ENCODE peak calls at places on chromosomes 4 and X, in seven cellular contexts. X is IMR-90; N is Peyer's patch; K is endothelial cell of umbilical vein; O is CD8-positive, alpha-beta memory T cell; E is fibroblast of lung; Y is dorsolateral prefrontal cortex. U is an unnamed sample.

GRCh38 chrX:57906790-57907189 is 3.5 kb downstream of the ZXDA start:
- DNase-seq in X (peak; percentile 61), N (no peak), K (peak; percentile 71), O (no peak), E (peak; percentile 47), Y (no peak), U (peak; percentile 21)

GRCh38 chr4:136369073-136369472 is 1163.2 kb downstream of the PCDH18 start:
- DNase-seq in X (peak; percentile 26), N (no peak), K (peak; percentile 94), O (no peak), E (peak; percentile 16), Y (no peak), U (no peak)

GRCh38 chrX:18701621-18702361 is 5.7 kb upstream of the PPEF1 start:
- DNase-seq in X (peak; percentile 9), N (no peak), K (peak; percentile 78), O (no peak), E (peak; percentile 45), Y (no peak), U (peak; percentile 40)

GRCh38 chrX:50827996-50828395 is 14.0 kb upstream of the SHROOM4 start:
- DNase-seq in X (peak; percentile 55), N (no peak), K (peak; percentile 12), O (no peak), E (no peak), Y (no peak), U (no peak)

GRCh38 chr4:140930556-140930955 is 174.4 kb upstream of the TBC1D9 start:
- DNase-seq in X (no peak), N (no peak), K (no peak), O (no peak), E (no peak), Y (peak; percentile 73), U (no peak)

GRCh38 chr4:187380181-187380581 is 615.4 kb upstream of the ZFP42 start:
- DNase-seq in X (peak; percentile 15), N (peak; percentile 54), K (no peak), O (no peak), E (peak; percentile 6), Y (no peak), U (peak; percentile 4)

GRCh38 chr4:145131848-145132247 is 33.7 kb downstream of the ABCE1 start:
- DNase-seq in X (no peak), N (no peak), K (no peak), O (no peak), E (no peak), Y (no peak), U (no peak)

GRCh38 chr4:100299019-100299418 is 108.8 kb upstream of the DDIT4L start:
- DNase-seq in X (peak; percentile 96), N (no peak), K (peak; percentile 87), O (no peak), E (peak; percentile 96), Y (no peak), U (peak; percentile 93)

GRCh38 chr4:80322716-80323115 is 12.8 kb upstream of the CFAP299 start:
- DNase-seq in X (peak; percentile 68), N (no peak), K (peak; percentile 24), O (no peak), E (peak; percentile 63), Y (no peak), U (peak; percentile 59)

GRCh38 chr4:11011249-11011648 is 326.7 kb upstream of the CLNK start:
- DNase-seq in X (no peak), N (no peak), K (no peak), O (no peak), E (no peak), Y (no peak), U (no peak)

GRCh38 chr4:38071801-38072567 is 111.8 kb downstream of the PTTG2 start:
- DNase-seq in X (peak; percentile 44), N (no peak), K (no peak), O (no peak), E (peak; percentile 73), Y (no peak), U (no peak)

GRCh38 chrX:48802813-48803261 is 970 bp downstream of the HDAC6 start:
- DNase-seq in X (no peak), N (no peak), K (peak; percentile 0), O (no peak), E (no peak), Y (no peak), U (no peak)

GRCh38 chr4:123856689-123857545 is 460.3 kb downstream of the SPRY1 start:
- DNase-seq in X (peak; percentile 62), N (no peak), K (peak; percentile 90), O (no peak), E (peak; percentile 59), Y (no peak), U (peak; percentile 34)

GRCh38 chr4:25029479-25030282 is 1.1 kb downstream of the LGI2 start:
- DNase-seq in X (no peak), N (no peak), K (no peak), O (no peak), E (no peak), Y (no peak), U (no peak)
- H3K27ac ChIP-seq in X (no peak overlapping the region), N (no peak overlapping the region), K (no peak overlapping the region), O (no peak overlapping the region), E (no peak overlapping the region), Y (no peak overlapping the region), U (no peak overlapping the region)

GRCh38 chrX:136779346-136779781 is 1.4 kb downstream of the ARHGEF6 start:
- DNase-seq in X (no peak), N (no peak), K (no peak), O (peak; percentile 45), E (no peak), Y (no peak), U (no peak)
- H3K27ac ChIP-seq in X (no peak overlapping the region), N (peak overlapping the region; percentile 68), K (no peak overlapping the region), O (peak overlapping the region; percentile 48), E (peak overlapping the region; percentile 23), Y (no peak overlapping the region), U (no peak overlapping the region)

DNA sequence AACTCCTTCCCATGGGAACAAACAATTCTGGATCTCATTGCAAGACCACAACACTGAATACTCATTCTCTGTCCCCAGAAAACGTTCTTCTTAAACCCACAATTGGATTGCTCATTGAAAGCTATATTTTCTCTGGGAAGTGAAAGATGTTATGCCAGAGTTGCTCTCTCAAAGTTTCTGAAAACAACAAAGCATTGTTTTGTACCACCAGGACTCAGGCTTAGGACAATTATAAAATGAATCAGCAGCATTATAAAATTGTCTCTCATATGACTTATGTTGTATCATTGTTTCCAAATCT is 26.5 kb downstream of the TFDP3 start:
- DNase-seq in X (no peak), N (no peak), K (no peak), O (no peak), E (no peak), Y (no peak), U (no peak)
- H3K27ac ChIP-seq in X (no peak overlapping the region), N (no peak overlapping the region), K (no peak overlapping the region), O (no peak overlapping the region), E (no peak overlapping the region), Y (no peak overlapping the region), U (no peak overlapping the region)

GRCh38 chr4:143351149-143351691 is 14.5 kb downstream of the GAB1 start:
- DNase-seq in X (no peak), N (no peak), K (no peak), O (no peak), E (no peak), Y (no peak), U (no peak)

GRCh38 chr4:143353797-143354196 is 17.1 kb downstream of the GAB1 start:
- DNase-seq in X (no peak), N (no peak), K (no peak), O (no peak), E (no peak), Y (no peak), U (no peak)

GRCh38 chr4:143352052-143352451 is 15.4 kb downstream of the GAB1 start:
- DNase-seq in X (no peak), N (no peak), K (peak; percentile 92), O (no peak), E (no peak), Y (no peak), U (no peak)

GRCh38 chr4:143354990-143355389 is 18.3 kb downstream of the GAB1 start:
- DNase-seq in X (no peak), N (no peak), K (peak; percentile 58), O (no peak), E (no peak), Y (no peak), U (no peak)

GRCh38 chr4:143352720-143353119 is 16.0 kb downstream of the GAB1 start:
- DNase-seq in X (no peak), N (no peak), K (no peak), O (no peak), E (no peak), Y (no peak), U (no peak)
- H3K27ac ChIP-seq in X (no peak overlapping the region), N (no peak overlapping the region), K (no peak overlapping the region), O (no peak overlapping the region), E (no peak overlapping the region), Y (peak overlapping the region; percentile 30), U (peak overlapping the region; percentile 26)

GRCh38 chr4:128855656-128856055 is 46.2 kb downstream of the JADE1 start:
- DNase-seq in X (no peak), N (no peak), K (no peak), O (no peak), E (no peak), Y (no peak), U (no peak)
- H3K27ac ChIP-seq in X (no peak overlapping the region), N (no peak overlapping the region), K (no peak overlapping the region), O (no peak overlapping the region), E (no peak overlapping the region), Y (no peak overlapping the region), U (no peak overlapping the region)

GRCh38 chrX:153814591-153815315 is 15.6 kb downstream of the PDZD4 start:
- DNase-seq in X (no peak), N (no peak), K (no peak), O (no peak), E (no peak), Y (no peak), U (no peak)

GRCh38 chrX:153807976-153808375 is 13.5 kb downstream of the SSR4 start:
- DNase-seq in X (no peak), N (no peak), K (no peak), O (no peak), E (no peak), Y (no peak), U (no peak)

GRCh38 chrX:153813161-153813560 is 17.2 kb downstream of the PDZD4 start:
- DNase-seq in X (no peak), N (no peak), K (no peak), O (no peak), E (no peak), Y (no peak), U (no peak)

GRCh38 chrX:153816821-153817220 is 13.5 kb downstream of the PDZD4 start:
- DNase-seq in X (no peak), N (no peak), K (no peak), O (peak; percentile 25), E (no peak), Y (no peak), U (no peak)

DNA sequence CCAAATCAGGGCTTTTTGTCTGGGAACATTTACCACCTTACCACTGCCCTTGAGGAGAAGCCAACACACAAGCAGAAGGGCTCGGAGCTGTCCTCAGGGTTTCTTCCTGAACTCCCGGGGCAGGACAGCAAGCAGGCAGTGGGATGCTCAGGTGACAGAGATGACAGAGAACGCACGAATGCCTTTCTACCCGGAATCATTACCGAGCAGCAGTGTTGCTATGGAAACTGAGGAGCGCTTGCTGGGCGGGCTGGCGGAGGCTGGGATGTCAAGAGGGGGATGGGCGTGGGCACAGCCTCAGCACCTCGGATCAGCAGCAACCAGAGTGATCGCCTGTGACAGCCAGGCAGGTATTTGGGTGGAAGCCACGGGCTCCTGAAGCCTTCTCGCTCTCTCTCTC is 17.8 kb downstream of the SSR4 start:
- DNase-seq in X (no peak), N (no peak), K (no peak), O (no peak), E (no peak), Y (no peak), U (no peak)
- H3K27ac ChIP-seq in X (no peak overlapping the region), N (no peak overlapping the region), K (no peak overlapping the region), O (no peak overlapping the region), E (no peak overlapping the region), Y (no peak overlapping the region), U (no peak overlapping the region)

U was measured in brain microvascular endothelial cell.